ENCODE peak calls at places on chromosomes 4 and X, in seven cellular contexts. One of them, this sample, is unnamed.

GRCh38 chr4:88452941-88453340 is 4.0 kb upstream of the HERC5 start:
- DNase-seq in GM20000: no peak
- DNase-seq in HFF-Myc: no peak
- DNase-seq in endothelial cell: no peak
- DNase-seq in AG09319: no peak
- DNase-seq in stimulated activated naive B cell treated with anti-CD40 and anti-IgM and Interleukin-4, amounts not matched to agents 10 μg/mL and 1 μg/mL and 100 μg/mL, for 72 hours: no peak
- DNase-seq in EH: no peak
- DNase-seq in this sample: no peak

GRCh38 chr4:137961051-137961438 is 281.1 kb downstream of the SLC7A11 start:
- DNase-seq in endothelial cell: no peak
- DNase-seq in EH: peak
- DNase-seq in AG09319: peak
- DNase-seq in HFF-Myc: no peak
- DNase-seq in GM20000: no peak
- DNase-seq in stimulated activated naive B cell treated with anti-CD40 and anti-IgM and Interleukin-4, amounts not matched to agents 10 μg/mL and 1 μg/mL and 100 μg/mL, for 72 hours: no peak
- DNase-seq in this sample: no peak

GRCh38 chr4:166422475-166422874 is 549.4 kb downstream of the TLL1 start:
- DNase-seq in AG09319: no peak
- DNase-seq in GM20000: no peak
- DNase-seq in HFF-Myc: peak
- DNase-seq in EH: peak
- DNase-seq in endothelial cell: no peak
- DNase-seq in stimulated activated naive B cell treated with anti-CD40 and anti-IgM and Interleukin-4, amounts not matched to agents 10 μg/mL and 1 μg/mL and 100 μg/mL, for 72 hours: no peak
- DNase-seq in this sample: no peak

GRCh38 chr4:25233194-25233593 is 639 bp upstream of the PI4K2B start:
- DNase-seq in stimulated activated naive B cell treated with anti-CD40 and anti-IgM and Interleukin-4, amounts not matched to agents 10 μg/mL and 1 μg/mL and 100 μg/mL, for 72 hours: no peak
- DNase-seq in AG09319: no peak
- DNase-seq in HFF-Myc: no peak
- DNase-seq in EH: no peak
- DNase-seq in GM20000: no peak
- DNase-seq in endothelial cell: no peak
- DNase-seq in this sample: no peak

GRCh38 chr4:88803600-88804096 is 106.0 kb upstream of the NAP1L5 start:
- DNase-seq in AG09319: peak
- DNase-seq in GM20000: no peak
- DNase-seq in endothelial cell: no peak
- DNase-seq in stimulated activated naive B cell treated with anti-CD40 and anti-IgM and Interleukin-4, amounts not matched to agents 10 μg/mL and 1 μg/mL and 100 μg/mL, for 72 hours: no peak
- DNase-seq in HFF-Myc: peak
- DNase-seq in EH: peak
- DNase-seq in this sample: no peak

GRCh38 chrX:29187264-29187663 is 600.0 kb downstream of the IL1RAPL1 start:
- DNase-seq in endothelial cell: no peak
- DNase-seq in HFF-Myc: no peak
- DNase-seq in stimulated activated naive B cell treated with anti-CD40 and anti-IgM and Interleukin-4, amounts not matched to agents 10 μg/mL and 1 μg/mL and 100 μg/mL, for 72 hours: no peak
- DNase-seq in AG09319: no peak
- DNase-seq in EH: no peak
- DNase-seq in GM20000: no peak
- DNase-seq in this sample: no peak

GRCh38 chr4:169270156-169270809 is 473 bp downstream of the SH3RF1 start:
- DNase-seq in stimulated activated naive B cell treated with anti-CD40 and anti-IgM and Interleukin-4, amounts not matched to agents 10 μg/mL and 1 μg/mL and 100 μg/mL, for 72 hours: peak
- DNase-seq in HFF-Myc: no peak
- DNase-seq in AG09319: no peak
- DNase-seq in endothelial cell: peak
- DNase-seq in GM20000: peak
- DNase-seq in EH: peak
- DNase-seq in this sample: no peak

GRCh38 chr4:145530662-145531061 is 49.0 kb downstream of the SMAD1 start:
- DNase-seq in HFF-Myc: no peak
- DNase-seq in EH: no peak
- DNase-seq in endothelial cell: no peak
- DNase-seq in stimulated activated naive B cell treated with anti-CD40 and anti-IgM and Interleukin-4, amounts not matched to agents 10 μg/mL and 1 μg/mL and 100 μg/mL, for 72 hours: no peak
- DNase-seq in GM20000: no peak
- DNase-seq in AG09319: no peak
- DNase-seq in this sample: no peak

GRCh38 chr4:16457944-16458343 is 231.7 kb upstream of the TAPT1 start:
- DNase-seq in endothelial cell: no peak
- DNase-seq in AG09319: no peak
- DNase-seq in stimulated activated naive B cell treated with anti-CD40 and anti-IgM and Interleukin-4, amounts not matched to agents 10 μg/mL and 1 μg/mL and 100 μg/mL, for 72 hours: no peak
- DNase-seq in EH: peak
- DNase-seq in HFF-Myc: no peak
- DNase-seq in GM20000: no peak
- DNase-seq in this sample: no peak

GRCh38 chrX:50813843-50814661 is at the start of gene SHROOM4:
- DNase-seq in HFF-Myc: no peak
- DNase-seq in AG09319: no peak
- DNase-seq in stimulated activated naive B cell treated with anti-CD40 and anti-IgM and Interleukin-4, amounts not matched to agents 10 μg/mL and 1 μg/mL and 100 μg/mL, for 72 hours: no peak
- DNase-seq in endothelial cell: peak
- DNase-seq in EH: peak
- DNase-seq in GM20000: no peak
- DNase-seq in this sample: no peak

GRCh38 chrX:129783176-129783776 is 3.5 kb downstream of the SASH3 start:
- DNase-seq in HFF-Myc: no peak
- DNase-seq in EH: no peak
- DNase-seq in stimulated activated naive B cell treated with anti-CD40 and anti-IgM and Interleukin-4, amounts not matched to agents 10 μg/mL and 1 μg/mL and 100 μg/mL, for 72 hours: no peak
- DNase-seq in GM20000: no peak
- DNase-seq in AG09319: no peak
- DNase-seq in endothelial cell: no peak
- DNase-seq in this sample: no peak

GRCh38 chr4:54400802-54401201 is 171.7 kb downstream of the PDGFRA start:
- DNase-seq in stimulated activated naive B cell treated with anti-CD40 and anti-IgM and Interleukin-4, amounts not matched to agents 10 μg/mL and 1 μg/mL and 100 μg/mL, for 72 hours: no peak
- DNase-seq in GM20000: no peak
- DNase-seq in AG09319: peak
- DNase-seq in endothelial cell: peak
- DNase-seq in EH: peak
- DNase-seq in HFF-Myc: peak
- DNase-seq in this sample: no peak

GRCh38 chrX:31123335-31123734 is 51.5 kb upstream of the FTHL17 start:
- DNase-seq in GM20000: no peak
- DNase-seq in AG09319: no peak
- DNase-seq in stimulated activated naive B cell treated with anti-CD40 and anti-IgM and Interleukin-4, amounts not matched to agents 10 μg/mL and 1 μg/mL and 100 μg/mL, for 72 hours: no peak
- DNase-seq in EH: no peak
- DNase-seq in HFF-Myc: no peak
- DNase-seq in endothelial cell: no peak
- DNase-seq in this sample: no peak

GRCh38 chr4:123390846-123391456 is 5.6 kb upstream of the SPRY1 start:
- DNase-seq in AG09319: no peak
- DNase-seq in EH: peak
- DNase-seq in HFF-Myc: no peak
- DNase-seq in stimulated activated naive B cell treated with anti-CD40 and anti-IgM and Interleukin-4, amounts not matched to agents 10 μg/mL and 1 μg/mL and 100 μg/mL, for 72 hours: no peak
- DNase-seq in endothelial cell: no peak
- DNase-seq in GM20000: no peak
- DNase-seq in this sample: no peak

GRCh38 chrX:40971736-40972135 is 113.5 kb upstream of the USP9X start:
- DNase-seq in AG09319: no peak
- DNase-seq in HFF-Myc: no peak
- DNase-seq in GM20000: no peak
- DNase-seq in EH: peak
- DNase-seq in endothelial cell: no peak
- DNase-seq in stimulated activated naive B cell treated with anti-CD40 and anti-IgM and Interleukin-4, amounts not matched to agents 10 μg/mL and 1 μg/mL and 100 μg/mL, for 72 hours: no peak
- DNase-seq in this sample: no peak

GRCh38 chrX:40297949-40298539 is 200.3 kb upstream of the BCOR start:
- DNase-seq in stimulated activated naive B cell treated with anti-CD40 and anti-IgM and Interleukin-4, amounts not matched to agents 10 μg/mL and 1 μg/mL and 100 μg/mL, for 72 hours: no peak
- DNase-seq in AG09319: no peak
- DNase-seq in endothelial cell: no peak
- DNase-seq in GM20000: no peak
- DNase-seq in EH: no peak
- DNase-seq in HFF-Myc: no peak
- DNase-seq in this sample: no peak

GRCh38 chr4:37481547-37482129 is 204.5 kb downstream of the RELL1 start:
- DNase-seq in GM20000: no peak
- DNase-seq in endothelial cell: no peak
- DNase-seq in EH: no peak
- DNase-seq in stimulated activated naive B cell treated with anti-CD40 and anti-IgM and Interleukin-4, amounts not matched to agents 10 μg/mL and 1 μg/mL and 100 μg/mL, for 72 hours: no peak
- DNase-seq in HFF-Myc: no peak
- DNase-seq in AG09319: no peak
- DNase-seq in this sample: no peak

GRCh38 chr4:78560296-78560963 is 8.9 kb downstream of the ANXA3 start:
- DNase-seq in GM20000: no peak
- DNase-seq in stimulated activated naive B cell treated with anti-CD40 and anti-IgM and Interleukin-4, amounts not matched to agents 10 μg/mL and 1 μg/mL and 100 μg/mL, for 72 hours: no peak
- DNase-seq in endothelial cell: no peak
- DNase-seq in HFF-Myc: no peak
- DNase-seq in EH: peak
- DNase-seq in AG09319: no peak
- DNase-seq in this sample: no peak

GRCh38 chrX:129637217-129638109 is 17.3 kb downstream of the APLN start:
- DNase-seq in endothelial cell: peak
- DNase-seq in EH: peak
- DNase-seq in stimulated activated naive B cell treated with anti-CD40 and anti-IgM and Interleukin-4, amounts not matched to agents 10 μg/mL and 1 μg/mL and 100 μg/mL, for 72 hours: peak
- DNase-seq in AG09319: peak
- DNase-seq in GM20000: peak
- DNase-seq in HFF-Myc: peak
- DNase-seq in this sample: peak

GRCh38 chrX:133415276-133416105 is at the start of gene GPC4:
- DNase-seq in endothelial cell: peak
- DNase-seq in GM20000: peak
- DNase-seq in EH: peak
- DNase-seq in HFF-Myc: no peak
- DNase-seq in AG09319: no peak
- DNase-seq in stimulated activated naive B cell treated with anti-CD40 and anti-IgM and Interleukin-4, amounts not matched to agents 10 μg/mL and 1 μg/mL and 100 μg/mL, for 72 hours: no peak
- DNase-seq in this sample: peak

This sample was measured in NCI-H774.